ENCODE peak calls at places on chromosomes 2 and 18, in five cellular contexts. P is body of pancreas; I is GM13977; A is DMS153; G is CD8-positive, alpha-beta T cell. E is an unnamed sample.

GRCh38 chr2:10954856-10955818 is 43.4 kb downstream of the KCNF1 start:
- DNase-seq in G (no peak), P (no peak), A (no peak), I (no peak), E (no peak)

GRCh38 chr18:45828917-45829811 is 3.7 kb downstream of the SIGLEC15 start:
- DNase-seq in A (peak), G (no peak), P (no peak), I (no peak), E (no peak)

GRCh38 chr18:73908323-73908722 is 239.3 kb downstream of the FBXO15 start:
- DNase-seq in P (no peak), A (no peak), G (no peak), I (no peak), E (no peak)

GRCh38 chr18:21393986-21394385 is 152.0 kb downstream of the GREB1L start:
- DNase-seq in P (no peak), A (no peak), G (no peak), I (no peak), E (no peak)

GRCh38 chr18:48661421-48661820 is 122.6 kb downstream of the CTIF start:
- DNase-seq in G (no peak), A (no peak), P (no peak), I (no peak), E (peak)

GRCh38 chr2:238097201-238097987 is 2.7 kb upstream of the ESPNL start:
- DNase-seq in I (peak), P (peak), A (no peak), G (peak), E (peak)

GRCh38 chr2:224162122-224162521 is 123.0 kb upstream of the SERPINE2 start:
- DNase-seq in P (no peak), A (peak), G (no peak), I (no peak), E (no peak)

GRCh38 chr2:105344704-105345345 is 7.5 kb downstream of the C2orf49 start:
- DNase-seq in G (no peak), A (no peak), P (no peak), I (no peak), E (no peak)

GRCh38 chr2:67036446-67036845 is 360.7 kb upstream of the ETAA1 start:
- DNase-seq in P (peak), G (no peak), I (no peak), A (peak), E (no peak)

GRCh38 chr2:41716497-41716896 is 331.3 kb upstream of the PKDCC start:
- DNase-seq in I (no peak), G (no peak), P (no peak), A (no peak), E (no peak)

GRCh38 chr2:24451805-24452498 is 39.1 kb upstream of the NCOA1 start:
- DNase-seq in P (no peak), A (no peak), G (no peak), I (no peak), E (no peak)

GRCh38 chr2:15768142-15769088 is 171.9 kb upstream of the MYCN start:
- DNase-seq in P (no peak), A (no peak), G (no peak), I (no peak), E (no peak)

GRCh38 chr2:132438650-132439030 is 22.0 kb downstream of the GPR39 start:
- DNase-seq in G (no peak), P (no peak), I (no peak), A (no peak), E (no peak)

GRCh38 chr2:10284108-10284870 is 18.4 kb upstream of the HPCAL1 start:
- DNase-seq in G (no peak), A (no peak), P (no peak), I (no peak), E (no peak)

GRCh38 chr2:68426885-68427579 is 40.1 kb downstream of the FBXO48 start:
- DNase-seq in A (no peak), P (no peak), I (peak), G (no peak), E (no peak)

GRCh38 chr2:78907089-78907488 is 118.4 kb upstream of the REG3G start:
- DNase-seq in G (no peak), I (no peak), A (no peak), P (no peak), E (no peak)

GRCh38 chr2:132448771-132449170 is 32.2 kb downstream of the GPR39 start:
- DNase-seq in A (peak), I (no peak), G (no peak), P (peak), E (no peak)

GRCh38 chr2:11055816-11056215 is 99.5 kb upstream of the SLC66A3 start:
- DNase-seq in G (no peak), A (no peak), I (no peak), P (no peak), E (no peak)

GRCh38 chr2:239820836-239821693 is 204.1 kb downstream of the NDUFA10 start:
- DNase-seq in P (no peak), A (no peak), I (no peak), G (peak), E (no peak)

GRCh38 chr2:50613161-50613560 is 418.8 kb downstream of the NRXN1 start:
- DNase-seq in G (no peak), A (no peak), P (no peak), I (no peak), E (no peak)

GRCh38 chr2:40658917-40659316 is 207.0 kb upstream of the SLC8A1 start:
- DNase-seq in A (no peak), G (no peak), P (no peak), I (no peak), E (no peak)

GRCh38 chr2:129771606-129772598 is 207.6 kb upstream of the RAB6C start:
- DNase-seq in A (no peak), G (peak), P (no peak), I (no peak), E (no peak)

GRCh38 chr18:77068321-77068841 is 64.2 kb downstream of the MBP start:
- DNase-seq in I (no peak), A (no peak), G (no peak), P (peak), E (peak)

GRCh38 chr2:173898996-173899395 is 66.2 kb downstream of the SP3 start:
- DNase-seq in P (no peak), I (peak), G (no peak), A (no peak), E (no peak)

GRCh38 chr2:113058998-113059960 is at the start of gene IL36RN:
- DNase-seq in A (no peak), P (no peak), I (no peak), G (peak), E (no peak)

GRCh38 chr18:48752928-48753327 is 197.8 kb downstream of the SMAD7 start:
- DNase-seq in A (no peak), I (no peak), P (no peak), G (no peak), E (no peak)

GRCh38 chr2:9675369-9676351 is 44.9 kb upstream of the YWHAQ start:
- DNase-seq in I (no peak), A (no peak), G (no peak), P (no peak), E (no peak)

E was measured in B cell.